ENCODE peak calls at places on chromosomes 16 and 17, in ten cellular contexts. Y is activated CD4-positive, CD25-positive, alpha-beta regulatory T cell; L is transverse colon; H is AML-193; J is NCI-H2081; M is activated naive CD8-positive, alpha-beta T cell treated with anti-CD3 and anti-CD28 coated beads for 36 hours; D is lower leg skin; X is activated CD8-positive, alpha-beta T cell treated with anti-CD3 and anti-CD28 coated beads for 36 hours; O is stimulated activated CD8-positive, alpha-beta memory T cell treated with anti-CD3 and anti-CD28 coated beads, Interleukin-7, amount 100 ng/mL, for 24 hours; I is mesenchymal stem cell. R is an unnamed sample.

GRCh38 chr16:89195521-89196171 is 4.7 kb downstream of the SLC22A31 start:
- DNase-seq in H (no peak), J (no peak), Y (no peak), L (no peak), X (no peak), M (no peak), D (no peak), O (no peak), I (no peak), R (no peak)

GRCh38 chr16:77117687-77118086 is 73.3 kb upstream of the MON1B start:
- DNase-seq in L (no peak), X (no peak), Y (no peak), D (no peak), M (no peak), H (no peak), J (no peak), O (no peak), I (no peak), R (no peak)

GRCh38 chr17:2406903-2407790 is 6.3 kb upstream of the MNT start:
- DNase-seq in L (peak), M (no peak), X (peak), I (peak), Y (no peak), D (peak), J (no peak), H (no peak), O (no peak), R (no peak)

GRCh38 chr17:75692976-75693375 is 25.8 kb downstream of the SAP30BP start:
- DNase-seq in Y (no peak), J (no peak), O (no peak), M (no peak), X (no peak), D (no peak), H (no peak), I (no peak), L (no peak), R (no peak)

GRCh38 chr17:62780273-62780672 is 27.8 kb downstream of the MARCHF10 start:
- DNase-seq in O (no peak), D (peak), L (no peak), X (no peak), J (no peak), M (no peak), Y (no peak), I (no peak), H (no peak), R (no peak)

GRCh38 chr17:42779942-42780815 is at the start of gene WNK4:
- DNase-seq in L (peak), M (peak), H (no peak), I (peak), Y (no peak), O (no peak), X (no peak), D (no peak), J (no peak), R (peak)

GRCh38 chr16:31455601-31456314 is 3.5 kb upstream of the ARMC5 start:
- DNase-seq in X (peak), O (no peak), H (peak), D (no peak), Y (no peak), J (no peak), L (no peak), M (peak), I (no peak), R (peak)

GRCh38 chr16:29993191-29993902 is 2.1 kb downstream of the HIRIP3 start:
- DNase-seq in O (no peak), I (no peak), D (no peak), M (no peak), L (no peak), J (no peak), X (no peak), H (no peak), Y (no peak), R (no peak)

GRCh38 chr16:23302045-23302956 is at the start of gene SCNN1B:
- DNase-seq in M (peak), L (peak), D (no peak), O (no peak), J (peak), I (no peak), Y (no peak), H (no peak), X (peak), R (no peak)

GRCh38 chr17:82019208-82019727 is 3.4 kb downstream of the CENPX start:
- DNase-seq in O (no peak), Y (no peak), X (no peak), M (no peak), L (no peak), H (no peak), J (peak), I (no peak), D (no peak), R (no peak)

GRCh38 chr16:4057439-4057877 is 58.8 kb downstream of the ADCY9 start:
- DNase-seq in J (no peak), O (no peak), X (no peak), M (no peak), D (no peak), L (no peak), Y (no peak), I (no peak), H (no peak), R (no peak)